ENCODE peak calls at places on chromosomes 4 and X, in seven cellular contexts. S, B, R, O, L, K and C are unnamed samples.

GRCh38 chrX:103845165-103845653 is 13.2 kb upstream of the RAB9B start:
- DNase-seq in S (peak; percentile 70), B (peak; percentile 85), R (peak; percentile 61), O (no peak), L (no peak), K (peak; percentile 61), C (peak; percentile 18)

GRCh38 chr4:165016971-165017370 is 14.8 kb upstream of the TRIM60 start:
- DNase-seq in S (no peak), B (peak; percentile 33), R (no peak), O (no peak), L (no peak), K (no peak), C (no peak)

GRCh38 chrX:119105826-119106225 is 21.8 kb downstream of the KIAA1210 start:
- DNase-seq in S (no peak), B (no peak), R (peak; percentile 21), O (no peak), L (no peak), K (no peak), C (no peak)

GRCh38 chr4:107379054-107379869 is 340.8 kb downstream of the PAPSS1 start:
- DNase-seq in S (no peak), B (no peak), R (peak; percentile 37), O (no peak), L (no peak), K (no peak), C (no peak)

GRCh38 chr4:166941629-166942028 is 292.7 kb downstream of the SPOCK3 start:
- DNase-seq in S (no peak), B (no peak), R (no peak), O (no peak), L (no peak), K (no peak), C (no peak)

GRCh38 chr4:173025131-173025530 is 143.5 kb upstream of the GALNT7 start:
- DNase-seq in S (peak; percentile 77), B (peak; percentile 59), R (peak; percentile 53), O (no peak), L (no peak), K (peak; percentile 39), C (no peak)

GRCh38 chr4:34043131-34043530 is 2201.2 kb downstream of the ARAP2 start:
- DNase-seq in S (no peak), B (no peak), R (no peak), O (no peak), L (no peak), K (no peak), C (no peak)

GRCh38 chr4:113738251-113738650 is 23.3 kb downstream of the CAMK2D start:
- DNase-seq in S (no peak), B (no peak), R (peak; percentile 53), O (no peak), L (no peak), K (no peak), C (no peak)

GRCh38 chrX:45751156-45751555 is 550.5 kb upstream of the DIPK2B start:
- DNase-seq in S (no peak), B (no peak), R (no peak), O (no peak), L (no peak), K (no peak), C (no peak)

GRCh38 chr4:148795156-148795864 is 353.1 kb upstream of the NR3C2 start:
- DNase-seq in S (no peak), B (no peak), R (no peak), O (no peak), L (no peak), K (no peak), C (no peak)

GRCh38 chrX:115561605-115562491 is 874 bp downstream of the PLS3 start:
- DNase-seq in S (peak; percentile 69), B (peak; percentile 68), R (peak; percentile 24), O (peak; percentile 14), L (no peak), K (peak; percentile 49), C (peak; percentile 36)

GRCh38 chrX:16466640-16467432 is 183.1 kb upstream of the S100G start:
- DNase-seq in S (no peak), B (no peak), R (no peak), O (no peak), L (no peak), K (no peak), C (no peak)

GRCh38 chr4:141807073-141807472 is 170.7 kb downstream of the IL15 start:
- DNase-seq in S (no peak), B (no peak), R (no peak), O (no peak), L (no peak), K (no peak), C (no peak)

GRCh38 chr4:84389406-84389805 is 109.7 kb downstream of the NKX6-1 start:
- DNase-seq in S (no peak), B (no peak), R (no peak), O (no peak), L (no peak), K (no peak), C (no peak)

GRCh38 chr4:38889143-38889542 is 21.5 kb downstream of the FAM114A1 start:
- DNase-seq in S (no peak), B (no peak), R (peak; percentile 75), O (no peak), L (no peak), K (no peak), C (no peak)

GRCh38 chrX:143934542-143934941 is 50.7 kb downstream of the UBE2NL start:
- DNase-seq in S (no peak), B (no peak), R (no peak), O (no peak), L (no peak), K (no peak), C (no peak)

GRCh38 chrX:47583240-47583861 is 1.1 kb downstream of the TIMP1 start:
- DNase-seq in S (no peak), B (no peak), R (no peak), O (no peak), L (no peak), K (no peak), C (no peak)

GRCh38 chrX:2401590-2402360 is 99.0 kb downstream of the DHRSX start:
- DNase-seq in S (no peak), B (no peak), R (no peak), O (no peak), L (no peak), K (peak; percentile 13), C (no peak)

GRCh38 chr4:123398151-123398802 is 1.7 kb downstream of the SPRY1 start:
- DNase-seq in S (peak; percentile 64), B (peak; percentile 68), R (no peak), O (no peak), L (peak; percentile 69), K (peak; percentile 65), C (peak; percentile 77)

GRCh38 chr4:105153749-105154148 is 7.1 kb downstream of the TET2 start:
- DNase-seq in S (no peak), B (no peak), R (no peak), O (no peak), L (no peak), K (no peak), C (no peak)

GRCh38 chr4:73895201-73896177 is 26.3 kb downstream of the CXCL1 start:
- DNase-seq in S (no peak), B (no peak), R (no peak), O (no peak), L (no peak), K (no peak), C (no peak)

GRCh38 chr4:22607382-22607781 is 85.4 kb upstream of the GBA3 start:
- DNase-seq in S (peak; percentile 83), B (peak; percentile 11), R (peak; percentile 2), O (no peak), L (no peak), K (no peak), C (no peak)

GRCh38 chrX:134173541-134174272 is 63.3 kb upstream of the CCDC160 start:
- DNase-seq in S (no peak), B (no peak), R (no peak), O (no peak), L (no peak), K (peak; percentile 22), C (no peak)

GRCh38 chr4:10502717-10503116 is 45.5 kb upstream of the ZNF518B start:
- DNase-seq in S (no peak), B (no peak), R (no peak), O (no peak), L (no peak), K (no peak), C (no peak)

GRCh38 chr4:179867300-179867878 is 2375.8 kb upstream of the TENM3 start:
- DNase-seq in S (peak; percentile 84), B (peak; percentile 76), R (peak; percentile 4), O (no peak), L (no peak), K (peak; percentile 68), C (peak; percentile 36)

GRCh38 chr4:109578846-109579245 is 18.8 kb downstream of the MCUB start:
- DNase-seq in S (no peak), B (no peak), R (no peak), O (no peak), L (no peak), K (no peak), C (no peak)

GRCh38 chr4:24890561-24890960 is 22.3 kb downstream of the CCDC149 start:
- DNase-seq in S (no peak), B (no peak), R (no peak), O (peak; percentile 96), L (no peak), K (no peak), C (no peak)

GRCh38 chrX:105314468-105314867 is 94.0 kb upstream of the TEX13A start:
- DNase-seq in S (no peak), B (no peak), R (peak; percentile 48), O (no peak), L (no peak), K (no peak), C (no peak)

GRCh38 chr4:145957307-145957706 is 18.7 kb upstream of the ZNF827 start:
- DNase-seq in S (no peak), B (no peak), R (no peak), O (no peak), L (no peak), K (no peak), C (no peak)

GRCh38 chrX:38927592-38927991 is 126.3 kb downstream of the MID1IP1 start:
- DNase-seq in S (no peak), B (no peak), R (no peak), O (no peak), L (no peak), K (no peak), C (no peak)

GRCh38 chr4:62644372-62644771 is 1444.2 kb downstream of the ADGRL3 start:
- DNase-seq in S (peak; percentile 40), B (no peak), R (peak; percentile 3), O (no peak), L (no peak), K (no peak), C (no peak)

GRCh38 chrX:154779261-154779660 is 16.6 kb downstream of the DKC1 start:
- DNase-seq in S (no peak), B (no peak), R (no peak), O (no peak), L (no peak), K (no peak), C (no peak)

GRCh38 chr4:39036172-39036571 is 4.0 kb upstream of the TMEM156 start:
- DNase-seq in S (no peak), B (no peak), R (no peak), O (no peak), L (no peak), K (no peak), C (no peak)

GRCh38 chr4:87065016-87065415 is 130.2 kb downstream of the AFF1 start:
- DNase-seq in S (no peak), B (no peak), R (no peak), O (no peak), L (no peak), K (no peak), C (no peak)

GRCh38 chr4:164097119-164097518 is 602.6 kb downstream of the TMA16 start:
- DNase-seq in S (no peak), B (no peak), R (no peak), O (no peak), L (no peak), K (no peak), C (no peak)

GRCh38 chr4:61200195-61200990 is at the start of gene ADGRL3:
- DNase-seq in S (peak; percentile 30), B (peak; percentile 66), R (no peak), O (peak; percentile 18), L (no peak), K (peak; percentile 75), C (peak; percentile 78)

GRCh38 chr4:123673971-123674370 is 277.4 kb downstream of the SPRY1 start:
- DNase-seq in S (no peak), B (no peak), R (no peak), O (no peak), L (no peak), K (no peak), C (no peak)